ENCODE peak calls at places on chromosomes 12 and 14, in seven cellular contexts. A is endothelial cell of umbilical vein, I is H1, O is fibroblast of lung, C is neural progenitor cell, V is mammary epithelial cell, D is HCT116. T is an unnamed sample.

GRCh38 chr14:92945544-92945943 is 22.6 kb downstream of the CHGA start:
- DNase-seq in A (no peak), I (no peak), O (no peak), C (no peak), V (no peak), D (no peak), T (no peak)

GRCh38 chr14:99659333-99659741 is 14.4 kb downstream of the HHIPL1 start:
- DNase-seq in A (no peak), I (peak; percentile 68), O (no peak), C (no peak), V (no peak), D (no peak), T (no peak)

GRCh38 chr14:33765251-33765650 is 185.6 kb downstream of the EGLN3 start:
- DNase-seq in A (peak; percentile 64), I (peak; percentile 70), O (no peak), C (peak; percentile 91), V (no peak), D (no peak), T (no peak)

GRCh38 chr12:85309180-85309579 is 29.2 kb downstream of the ALX1 start:
- DNase-seq in A (no peak), I (no peak), O (no peak), C (no peak), V (no peak), D (no peak), T (no peak)

GRCh38 chr12:47860279-47860841 is 40.7 kb upstream of the HDAC7 start:
- DNase-seq in A (no peak), I (no peak), O (no peak), C (no peak), V (no peak), D (no peak), T (no peak)

GRCh38 chr14:92568621-92569479 is 55.3 kb downstream of the RIN3 start:
- DNase-seq in A (no peak), I (no peak), O (no peak), C (no peak), V (no peak), D (no peak), T (no peak)

GRCh38 chr12:82383930-82384513 is 25.7 kb downstream of the METTL25 start:
- DNase-seq in A (peak; percentile 85), I (no peak), O (peak; percentile 51), C (no peak), V (peak; percentile 17), D (no peak), T (no peak)

GRCh38 chr14:99546230-99546879 is 57.7 kb downstream of the CCDC85C start:
- DNase-seq in A (no peak), I (no peak), O (no peak), C (peak; percentile 65), V (no peak), D (no peak), T (no peak)

GRCh38 chr12:104519190-104519857 is 62.6 kb downstream of the CHST11 start:
- DNase-seq in A (peak; percentile 21), I (no peak), O (no peak), C (no peak), V (no peak), D (no peak), T (no peak)

GRCh38 chr12:54300732-54301427 is at the start of gene NFE2:
- DNase-seq in A (no peak), I (peak; percentile 85), O (peak; percentile 68), C (peak; percentile 94), V (peak; percentile 70), D (no peak), T (peak; percentile 81)

GRCh38 chr14:75258079-75258802 is 20.4 kb upstream of the FOS start:
- DNase-seq in A (no peak), I (no peak), O (peak; percentile 87), C (no peak), V (no peak), D (no peak), T (no peak)

GRCh38 chr12:80655751-80656150 is 51.7 kb upstream of the MYF6 start:
- DNase-seq in A (no peak), I (no peak), O (peak; percentile 34), C (no peak), V (no peak), D (no peak), T (no peak)

GRCh38 chr14:84961637-84962036 is 568.3 kb upstream of the FLRT2 start:
- DNase-seq in A (no peak), I (no peak), O (no peak), C (peak; percentile 11), V (no peak), D (no peak), T (no peak)

GRCh38 chr12:132453361-132454133 is 36.4 kb upstream of the FBRSL1 start:
- DNase-seq in A (no peak), I (no peak), O (peak; percentile 54), C (peak; percentile 47), V (peak; percentile 45), D (no peak), T (no peak)

GRCh38 chr14:33567736-33568124 is 383.1 kb downstream of the EGLN3 start:
- DNase-seq in A (peak; percentile 87), I (no peak), O (peak; percentile 15), C (no peak), V (no peak), D (no peak), T (no peak)

GRCh38 chr12:22935090-22935489 is 310.1 kb downstream of the ETNK1 start:
- DNase-seq in A (no peak), I (no peak), O (no peak), C (no peak), V (peak; percentile 3), D (no peak), T (no peak)

GRCh38 chr12:50642755-50643154 is 121.1 kb upstream of the ATF1 start:
- DNase-seq in A (no peak), I (no peak), O (no peak), C (no peak), V (peak; percentile 94), D (no peak), T (no peak)

GRCh38 chr14:99117671-99118045 is 154.3 kb downstream of the BCL11B start:
- DNase-seq in A (no peak), I (no peak), O (no peak), C (no peak), V (no peak), D (no peak), T (no peak)

GRCh38 chr14:77763316-77763715 is 2.4 kb upstream of the SNW1 start:
- DNase-seq in A (no peak), I (no peak), O (no peak), C (peak; percentile 33), V (no peak), D (no peak), T (no peak)

GRCh38 chr14:71725802-71726638 is 206.2 kb upstream of the RGS6 start:
- DNase-seq in A (no peak), I (no peak), O (peak; percentile 85), C (no peak), V (peak; percentile 70), D (no peak), T (no peak)

GRCh38 chr12:118493962-118494361 is 117.6 kb downstream of the SUDS3 start:
- DNase-seq in A (no peak), I (no peak), O (no peak), C (no peak), V (no peak), D (no peak), T (no peak)

GRCh38 chr12:113476093-113476986 is 4.7 kb upstream of the LHX5 start:
- DNase-seq in A (no peak), I (peak; percentile 70), O (no peak), C (peak; percentile 86), V (no peak), D (no peak), T (no peak)

GRCh38 chr12:113477171-113477841 is 5.6 kb upstream of the LHX5 start:
- DNase-seq in A (no peak), I (peak; percentile 76), O (no peak), C (peak; percentile 69), V (no peak), D (no peak), T (no peak)

GRCh38 chr12:113474635-113475436 is 3.2 kb upstream of the LHX5 start:
- DNase-seq in A (no peak), I (no peak), O (no peak), C (peak; percentile 50), V (no peak), D (no peak), T (no peak)

GRCh38 chr12:113473942-113474341 is 2.3 kb upstream of the LHX5 start:
- DNase-seq in A (no peak), I (no peak), O (no peak), C (peak; percentile 72), V (no peak), D (no peak), T (peak; percentile 39)

GRCh38 chr12:113475451-113476085 is 3.9 kb upstream of the LHX5 start:
- DNase-seq in A (no peak), I (peak; percentile 65), O (no peak), C (peak; percentile 74), V (no peak), D (no peak), T (no peak)
- TF ChIP-seq EZH2 in A (peak; percentile 91), I (peak; percentile 93), O (no peak), C (no peak), V (peak; percentile 19), D (no peak), T (no peak)

GRCh38 chr14:106789318-106789717 is 1262.9 kb downstream of the TMEM121 start:
- DNase-seq in A (no peak), I (no peak), O (no peak), C (no peak), V (no peak), D (no peak), T (no peak)
- H3K9me3 ChIP-seq in A (no peaks in the 10 kb centered on the region), I (peaks cover 69% of the 10 kb centered on the region), O (no peaks in the 10 kb centered on the region), C (peaks cover 34% of the 10 kb centered on the region), V (peaks cover 2% of the 10 kb centered on the region), D (peaks cover 4% of the 10 kb centered on the region), T (no peaks in the 10 kb centered on the region)

GRCh38 chr14:73696466-73697390 is 17.5 kb downstream of the PNMA1 start:
- DNase-seq in A (peak; percentile 14), I (no peak), O (peak; percentile 51), C (no peak), V (peak; percentile 74), D (peak; percentile 13), T (peak; percentile 95)
- TF ChIP-seq EZH2 in A (no peak), I (no peak), O (no peak), C (no peak), V (no peak), D (no peak), T (no peak)

DNA sequence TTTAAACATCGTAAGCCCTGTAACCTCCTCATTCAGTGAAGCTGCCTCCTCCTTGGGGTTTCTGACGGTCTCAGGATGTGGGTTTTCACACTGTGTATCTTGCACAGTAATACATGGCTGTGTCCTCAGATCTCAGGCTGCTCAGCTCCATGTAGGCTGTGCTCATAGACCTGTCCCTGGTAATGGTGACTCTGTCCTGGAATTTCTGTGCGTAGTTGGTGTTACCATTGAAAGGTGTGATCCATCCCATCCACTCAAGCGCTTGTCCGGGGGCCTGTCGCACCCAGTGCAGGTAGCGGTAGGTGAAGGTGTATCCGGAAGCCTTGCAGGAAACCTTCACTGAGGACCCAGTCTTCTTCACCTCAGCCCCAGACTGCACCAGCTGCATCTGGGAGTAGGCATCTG is 980.5 kb downstream of the TMEM121 start:
- DNase-seq in A (no peak), I (no peak), O (no peak), C (no peak), V (no peak), D (no peak), T (no peak)
- H3K9me3 ChIP-seq in A (peaks cover 8% of the 10 kb centered on the region), I (peaks cover 97% of the 10 kb centered on the region), O (no peaks in the 10 kb centered on the region), C (peaks cover 18% of the 10 kb centered on the region), V (peaks cover 14% of the 10 kb centered on the region), D (peaks cover 34% of the 10 kb centered on the region), T (no peaks in the 10 kb centered on the region)